ENCODE peak calls at places on chromosomes 3 and 15, in seven cellular contexts. W is GM04503; L is ovary; N is EH; T is psoas muscle; H is activated naive CD4-positive, alpha-beta T cell treated with anti-CD3 and anti-CD28 coated beads, Interleukin-2, amount 50 U/mL, for 16 hours; I is HCT116. J is an unnamed sample.

GRCh38 chr15:89018235-89018634 is 70.0 kb upstream of the ABHD2 start:
- DNase-seq in L (peak; percentile 66), T (peak; percentile 78), W (peak; percentile 79), H (no peak), I (no peak), N (peak; percentile 76), J (no peak)

GRCh38 chr15:31758126-31758525 is 272.2 kb upstream of the CHRNA7 start:
- DNase-seq in L (peak; percentile 37), H (no peak), I (peak; percentile 16), W (no peak), N (peak; percentile 0), T (peak; percentile 26), J (no peak)

GRCh38 chr3:23778451-23778850 is 27.3 kb upstream of the UBE2E1 start:
- DNase-seq in L (no peak), W (peak; percentile 31), H (no peak), T (no peak), I (no peak), N (peak; percentile 14), J (peak; percentile 18)

GRCh38 chr15:100318880-100319279 is 22.9 kb downstream of the ADAMTS17 start:
- DNase-seq in L (no peak), H (no peak), W (no peak), N (no peak), I (no peak), T (no peak), J (no peak)

GRCh38 chr3:51057111-51057510 is 328.0 kb upstream of the MANF start:
- DNase-seq in N (no peak), L (no peak), W (no peak), T (no peak), H (no peak), I (no peak), J (no peak)

GRCh38 chr3:150739200-150739863 is 23.6 kb downstream of the SIAH2 start:
- DNase-seq in H (no peak), T (no peak), I (no peak), N (no peak), L (no peak), W (no peak), J (no peak)

GRCh38 chr3:48897401-48898376 is 993 bp downstream of the SLC25A20 start:
- DNase-seq in N (peak; percentile 37), W (no peak), I (no peak), H (no peak), T (no peak), L (no peak), J (peak; percentile 30)

GRCh38 chr3:124520970-124521369 is 209.3 kb upstream of the UMPS start:
- DNase-seq in N (peak; percentile 49), H (no peak), W (no peak), L (no peak), T (no peak), I (no peak), J (peak; percentile 14)

GRCh38 chr3:150184426-150185071 is 213.9 kb upstream of the PFN2 start:
- DNase-seq in I (no peak), L (no peak), W (no peak), N (peak; percentile 49), T (no peak), H (no peak), J (peak; percentile 53)

GRCh38 chr3:169147246-169148008 is 516.1 kb downstream of the MECOM start:
- DNase-seq in L (no peak), W (no peak), T (peak; percentile 13), N (peak; percentile 63), H (peak; percentile 11), I (no peak), J (peak; percentile 62)

GRCh38 chr3:46293991-46294833 is 52.0 kb downstream of the CCR3 start:
- DNase-seq in I (no peak), H (peak; percentile 76), L (no peak), N (no peak), T (no peak), W (no peak), J (no peak)

GRCh38 chr15:101615414-101615985 is 36.7 kb downstream of the TM2D3 start:
- DNase-seq in T (peak; percentile 64), H (no peak), W (no peak), I (no peak), N (peak; percentile 65), L (peak; percentile 33), J (peak; percentile 67)

GRCh38 chr3:195366200-195366910 is 76.5 kb downstream of the ACAP2 start:
- DNase-seq in W (no peak), T (no peak), N (peak; percentile 41), H (no peak), L (no peak), I (no peak), J (peak; percentile 68)

GRCh38 chr3:113147608-113148306 is 63.6 kb upstream of the BOC start:
- DNase-seq in L (peak; percentile 65), N (no peak), T (no peak), H (no peak), W (no peak), I (no peak), J (peak; percentile 25)

GRCh38 chr3:43203022-43203421 is 83.3 kb upstream of the SNRK start:
- DNase-seq in L (no peak), W (no peak), I (no peak), T (no peak), N (no peak), H (no peak), J (no peak)

GRCh38 chr3:112675943-112676530 is 35.1 kb upstream of the CCDC80 start:
- DNase-seq in I (no peak), W (no peak), N (no peak), L (no peak), T (no peak), H (no peak), J (no peak)

GRCh38 chr15:84840741-84841429 is 23.7 kb downstream of the ALPK3 start:
- DNase-seq in H (no peak), I (peak; percentile 29), N (peak; percentile 83), L (peak; percentile 38), T (peak; percentile 80), W (peak; percentile 45), J (peak; percentile 68)

GRCh38 chr3:187012609-187013051 is 82.3 kb downstream of the ST6GAL1 start:
- DNase-seq in N (no peak), T (no peak), W (no peak), I (no peak), L (no peak), H (peak; percentile 69), J (no peak)

GRCh38 chr3:116929534-116930222 is 220.1 kb downstream of the TUSC7 start:
- DNase-seq in W (no peak), H (no peak), I (no peak), T (no peak), L (no peak), N (no peak), J (no peak)

GRCh38 chr3:87478716-87479115 is 202.3 kb upstream of the POU1F1 start:
- DNase-seq in N (no peak), W (no peak), H (no peak), T (no peak), I (no peak), L (no peak), J (no peak)

GRCh38 chr15:101288905-101289513 is 6.0 kb downstream of the SNRPA1 start:
- DNase-seq in H (no peak), L (no peak), W (no peak), N (peak; percentile 55), I (peak; percentile 42), T (no peak), J (no peak)

GRCh38 chr15:33022629-33023028 is 171.9 kb downstream of the FMN1 start:
- DNase-seq in I (no peak), H (no peak), W (peak; percentile 36), N (peak; percentile 87), L (no peak), T (peak; percentile 82), J (peak; percentile 80)

GRCh38 chr15:40746916-40747418 is 8.1 kb downstream of the RMDN3 start:
- DNase-seq in L (no peak), H (no peak), T (no peak), N (peak; percentile 62), W (no peak), I (no peak), J (no peak)

GRCh38 chr15:94312946-94313345 is 81.6 kb downstream of the MCTP2 start:
- DNase-seq in L (no peak), H (no peak), N (peak; percentile 37), I (no peak), W (no peak), T (no peak), J (no peak)

GRCh38 chr3:15287565-15288330 is 44.6 kb downstream of the SH3BP5 start:
- DNase-seq in N (peak; percentile 82), T (peak; percentile 72), I (no peak), H (no peak), W (peak; percentile 67), L (peak; percentile 54), J (peak; percentile 91)

GRCh38 chr3:170867552-170867951 is 2.4 kb downstream of the RPL22L1 start:
- DNase-seq in H (no peak), W (no peak), T (no peak), I (no peak), L (no peak), N (no peak), J (no peak)

GRCh38 chr3:101501783-101502182 is 11.2 kb downstream of the SENP7 start:
- DNase-seq in N (peak; percentile 7), T (no peak), L (no peak), H (no peak), W (no peak), I (no peak), J (no peak)

GRCh38 chr15:85611361-85611760 is 183.4 kb downstream of the KLHL25 start:
- DNase-seq in H (no peak), L (no peak), W (no peak), T (no peak), I (no peak), N (no peak), J (no peak)

GRCh38 chr3:50600141-50600753 is 11.3 kb downstream of the CISH start:
- DNase-seq in L (no peak), T (peak; percentile 63), I (no peak), N (no peak), H (no peak), W (no peak), J (no peak)